ENCODE peak calls at places on chromosomes 4 and X, in six cellular contexts. One of them, this sample, is unnamed.
A peak's percentile ranks its signal among the peaks of the same experiment; 100 is the strongest.

GRCh38 chrX:14832591-14832990 is 40.3 kb downstream of the FANCB start:
- DNase-seq in cardiac muscle cell: no peak
- DNase-seq in mucosa of descending colon: no peak
- DNase-seq in neural progenitor cell: no peak
- DNase-seq in GM12865: no peak
- DNase-seq in HCT116: no peak
- DNase-seq in this sample: no peak

GRCh38 chr4:122178961-122179360 is 26.8 kb downstream of the BLTP1 start:
- DNase-seq in cardiac muscle cell: no peak
- DNase-seq in mucosa of descending colon: no peak
- DNase-seq in neural progenitor cell: no peak
- DNase-seq in GM12865: no peak
- DNase-seq in HCT116: no peak
- DNase-seq in this sample: no peak

GRCh38 chrX:139224953-139225665 is 305.4 kb upstream of the F9 start:
- DNase-seq in cardiac muscle cell: no peak
- DNase-seq in mucosa of descending colon: no peak
- DNase-seq in neural progenitor cell: peak; percentile 84
- DNase-seq in GM12865: no peak
- DNase-seq in HCT116: no peak
- DNase-seq in this sample: no peak

GRCh38 chr4:87926554-87927098 is 48.9 kb upstream of the SPP1 start:
- DNase-seq in cardiac muscle cell: no peak
- DNase-seq in mucosa of descending colon: no peak
- DNase-seq in neural progenitor cell: no peak
- DNase-seq in GM12865: no peak
- DNase-seq in HCT116: no peak
- DNase-seq in this sample: no peak

GRCh38 chr4:84179413-84179812 is 319.7 kb downstream of the NKX6-1 start:
- DNase-seq in cardiac muscle cell: no peak
- DNase-seq in mucosa of descending colon: no peak
- DNase-seq in neural progenitor cell: no peak
- DNase-seq in GM12865: no peak
- DNase-seq in HCT116: no peak
- DNase-seq in this sample: no peak

GRCh38 chr4:186628058-186628711 is 72.8 kb upstream of the MTNR1A start:
- DNase-seq in cardiac muscle cell: no peak
- DNase-seq in mucosa of descending colon: no peak
- DNase-seq in neural progenitor cell: no peak
- DNase-seq in GM12865: no peak
- DNase-seq in HCT116: no peak
- DNase-seq in this sample: no peak

GRCh38 chrX:43176686-43177085 is 398.7 kb upstream of the PPP1R2C start:
- DNase-seq in cardiac muscle cell: no peak
- DNase-seq in mucosa of descending colon: no peak
- DNase-seq in neural progenitor cell: no peak
- DNase-seq in GM12865: peak; percentile 2
- DNase-seq in HCT116: no peak
- DNase-seq in this sample: no peak

GRCh38 chr4:56505269-56506109 is at the start of gene ARL9:
- DNase-seq in cardiac muscle cell: peak; percentile 75
- DNase-seq in mucosa of descending colon: peak; percentile 69
- DNase-seq in neural progenitor cell: peak; percentile 80
- DNase-seq in GM12865: peak; percentile 37
- DNase-seq in HCT116: no peak
- DNase-seq in this sample: peak; percentile 39

GRCh38 chrX:10761447-10761846 is 141.1 kb upstream of the MID1 start:
- DNase-seq in cardiac muscle cell: no peak
- DNase-seq in mucosa of descending colon: no peak
- DNase-seq in neural progenitor cell: no peak
- DNase-seq in GM12865: no peak
- DNase-seq in HCT116: no peak
- DNase-seq in this sample: no peak

GRCh38 chr4:4696521-4696920 is 154.7 kb upstream of the STX18 start:
- DNase-seq in cardiac muscle cell: no peak
- DNase-seq in mucosa of descending colon: no peak
- DNase-seq in neural progenitor cell: peak; percentile 87
- DNase-seq in GM12865: no peak
- DNase-seq in HCT116: no peak
- DNase-seq in this sample: no peak

GRCh38 chr4:4694296-4694772 is 152.5 kb upstream of the STX18 start:
- DNase-seq in cardiac muscle cell: peak; percentile 19
- DNase-seq in mucosa of descending colon: no peak
- DNase-seq in neural progenitor cell: peak; percentile 49
- DNase-seq in GM12865: peak; percentile 7
- DNase-seq in HCT116: no peak
- DNase-seq in this sample: no peak

GRCh38 chr4:4694812-4695211 is 153.0 kb upstream of the STX18 start:
- DNase-seq in cardiac muscle cell: no peak
- DNase-seq in mucosa of descending colon: no peak
- DNase-seq in neural progenitor cell: no peak
- DNase-seq in GM12865: no peak
- DNase-seq in HCT116: no peak
- DNase-seq in this sample: no peak

GRCh38 chr4:4693755-4694295 is 152.0 kb upstream of the STX18 start:
- DNase-seq in cardiac muscle cell: no peak
- DNase-seq in mucosa of descending colon: no peak
- DNase-seq in neural progenitor cell: no peak
- DNase-seq in GM12865: no peak
- DNase-seq in HCT116: no peak
- DNase-seq in this sample: no peak

GRCh38 chr4:4695497-4695896 is 153.6 kb upstream of the STX18 start:
- DNase-seq in cardiac muscle cell: no peak
- DNase-seq in mucosa of descending colon: no peak
- DNase-seq in neural progenitor cell: no peak
- DNase-seq in GM12865: no peak
- DNase-seq in HCT116: no peak
- DNase-seq in this sample: no peak
- TF ChIP-seq CTCF in cardiac muscle cell: no peak
- TF ChIP-seq CTCF in mucosa of descending colon: no peak
- TF ChIP-seq CTCF in neural progenitor cell: no peak
- TF ChIP-seq CTCF in GM12865: no peak
- TF ChIP-seq CTCF in HCT116: no peak
- TF ChIP-seq CTCF in this sample: no peak

GRCh38 chrX:150410513-150410912 is 47.4 kb downstream of the MAMLD1 start:
- DNase-seq in cardiac muscle cell: no peak
- DNase-seq in mucosa of descending colon: no peak
- DNase-seq in neural progenitor cell: no peak
- DNase-seq in GM12865: no peak
- DNase-seq in HCT116: no peak
- DNase-seq in this sample: no peak
- H3K4me3 ChIP-seq in cardiac muscle cell: no peak overlapping the region
- H3K4me3 ChIP-seq in mucosa of descending colon: no peak overlapping the region
- H3K4me3 ChIP-seq in neural progenitor cell: no peak overlapping the region
- H3K4me3 ChIP-seq in GM12865: no peak overlapping the region
- H3K4me3 ChIP-seq in HCT116: no peak overlapping the region
- H3K4me3 ChIP-seq in this sample: no peak overlapping the region

GRCh38 chr4:113878718-113879117 is 100.7 kb downstream of the ARSJ start:
- DNase-seq in cardiac muscle cell: peak; percentile 24
- DNase-seq in mucosa of descending colon: no peak
- DNase-seq in neural progenitor cell: peak; percentile 83
- DNase-seq in GM12865: no peak
- DNase-seq in HCT116: no peak
- DNase-seq in this sample: no peak
- TF ChIP-seq CTCF in cardiac muscle cell: peak; percentile 34
- TF ChIP-seq CTCF in mucosa of descending colon: no peak
- TF ChIP-seq CTCF in neural progenitor cell: peak; percentile 76
- TF ChIP-seq CTCF in GM12865: no peak
- TF ChIP-seq CTCF in HCT116: peak; percentile 54
- TF ChIP-seq CTCF in this sample: no peak

GRCh38 chr4:110493521-110493920 is 17.6 kb downstream of the ENPEP start:
- DNase-seq in cardiac muscle cell: no peak
- DNase-seq in mucosa of descending colon: no peak
- DNase-seq in neural progenitor cell: no peak
- DNase-seq in GM12865: no peak
- DNase-seq in HCT116: no peak
- DNase-seq in this sample: no peak
- H3K4me3 ChIP-seq in cardiac muscle cell: no peak overlapping the region
- H3K4me3 ChIP-seq in mucosa of descending colon: no peak overlapping the region
- H3K4me3 ChIP-seq in neural progenitor cell: no peak overlapping the region
- H3K4me3 ChIP-seq in GM12865: no peak overlapping the region
- H3K4me3 ChIP-seq in HCT116: no peak overlapping the region
- H3K4me3 ChIP-seq in this sample: no peak overlapping the region

GRCh38 chr4:1512081-1512737 is 106.0 kb upstream of the NKX1-1 start:
- DNase-seq in cardiac muscle cell: no peak
- DNase-seq in mucosa of descending colon: peak; percentile 36
- DNase-seq in neural progenitor cell: no peak
- DNase-seq in GM12865: no peak
- DNase-seq in HCT116: no peak
- DNase-seq in this sample: no peak

GRCh38 chr4:1514612-1515011 is 108.4 kb upstream of the NKX1-1 start:
- DNase-seq in cardiac muscle cell: no peak
- DNase-seq in mucosa of descending colon: no peak
- DNase-seq in neural progenitor cell: no peak
- DNase-seq in GM12865: no peak
- DNase-seq in HCT116: no peak
- DNase-seq in this sample: no peak

GRCh38 chr4:1513936-1514483 is 107.8 kb upstream of the NKX1-1 start:
- DNase-seq in cardiac muscle cell: no peak
- DNase-seq in mucosa of descending colon: no peak
- DNase-seq in neural progenitor cell: no peak
- DNase-seq in GM12865: no peak
- DNase-seq in HCT116: no peak
- DNase-seq in this sample: no peak

GRCh38 chr4:1511441-1512041 is 105.3 kb upstream of the NKX1-1 start:
- DNase-seq in cardiac muscle cell: peak; percentile 22
- DNase-seq in mucosa of descending colon: peak; percentile 53
- DNase-seq in neural progenitor cell: no peak
- DNase-seq in GM12865: peak; percentile 3
- DNase-seq in HCT116: peak; percentile 69
- DNase-seq in this sample: no peak

GRCh38 chr4:1512738-1513660 is 106.8 kb upstream of the NKX1-1 start:
- DNase-seq in cardiac muscle cell: peak; percentile 40
- DNase-seq in mucosa of descending colon: peak; percentile 43
- DNase-seq in neural progenitor cell: peak; percentile 89
- DNase-seq in GM12865: no peak
- DNase-seq in HCT116: peak; percentile 15
- DNase-seq in this sample: no peak
- TF ChIP-seq CTCF in cardiac muscle cell: peak; percentile 36
- TF ChIP-seq CTCF in mucosa of descending colon: peak; percentile 66
- TF ChIP-seq CTCF in neural progenitor cell: peak; percentile 79
- TF ChIP-seq CTCF in GM12865: no peak
- TF ChIP-seq CTCF in HCT116: peak; percentile 57
- TF ChIP-seq CTCF in this sample: peak; percentile 32

This sample was measured in lung.